ENCODE peak calls at places on chromosome 1, in four cellular contexts. One of them, this sample, is unnamed.

GRCh38 chr1:24127134-24127800 is 15.3 kb upstream of the MYOM3 start:
- DNase-seq in K562: no peak
- DNase-seq in H1: no peak
- DNase-seq in SK-N-SH: no peak
- DNase-seq in this sample: no peak

GRCh38 chr1:9476790-9477463 is 62.3 kb upstream of the SLC25A33 start:
- DNase-seq in K562: no peak
- DNase-seq in H1: no peak
- DNase-seq in SK-N-SH: peak
- DNase-seq in this sample: no peak

GRCh38 chr1:23854568-23854967 is 13.5 kb downstream of the FUCA1 start:
- DNase-seq in K562: peak
- DNase-seq in H1: no peak
- DNase-seq in SK-N-SH: peak
- DNase-seq in this sample: no peak

GRCh38 chr1:168084396-168085231 is 52.1 kb downstream of the GPR161 start:
- DNase-seq in K562: peak
- DNase-seq in H1: peak
- DNase-seq in SK-N-SH: peak
- DNase-seq in this sample: peak

GRCh38 chr1:29540801-29541357 is 304.6 kb downstream of the PTPRU start:
- DNase-seq in K562: peak
- DNase-seq in H1: no peak
- DNase-seq in SK-N-SH: no peak
- DNase-seq in this sample: no peak

GRCh38 chr1:146032613-146033219 is 11.2 kb upstream of the HJV start:
- DNase-seq in K562: peak
- DNase-seq in H1: no peak
- DNase-seq in SK-N-SH: peak
- DNase-seq in this sample: no peak

GRCh38 chr1:191343816-191344215 is 814.4 kb upstream of the RGS18 start:
- DNase-seq in K562: no peak
- DNase-seq in H1: no peak
- DNase-seq in SK-N-SH: no peak
- DNase-seq in this sample: no peak

GRCh38 chr1:199172286-199173124 is 533.7 kb downstream of the PTPRC start:
- DNase-seq in K562: no peak
- DNase-seq in H1: no peak
- DNase-seq in SK-N-SH: no peak
- DNase-seq in this sample: no peak

GRCh38 chr1:111223126-111223443 is 4.4 kb upstream of the CHI3L2 start:
- DNase-seq in K562: no peak
- DNase-seq in H1: no peak
- DNase-seq in SK-N-SH: no peak
- DNase-seq in this sample: no peak

GRCh38 chr1:72724951-72725863 is 442.9 kb upstream of the NEGR1 start:
- DNase-seq in K562: no peak
- DNase-seq in H1: peak
- DNase-seq in SK-N-SH: peak
- DNase-seq in this sample: peak

GRCh38 chr1:218971166-218971565 is 202.5 kb upstream of the LYPLAL1 start:
- DNase-seq in K562: no peak
- DNase-seq in H1: no peak
- DNase-seq in SK-N-SH: no peak
- DNase-seq in this sample: no peak

GRCh38 chr1:232922475-232922874 is 27.9 kb upstream of the NTPCR start:
- DNase-seq in K562: no peak
- DNase-seq in H1: no peak
- DNase-seq in SK-N-SH: no peak
- DNase-seq in this sample: no peak

GRCh38 chr1:237043846-237044636 is 2.1 kb downstream of the RYR2 start:
- DNase-seq in K562: no peak
- DNase-seq in H1: no peak
- DNase-seq in SK-N-SH: peak
- DNase-seq in this sample: no peak
- TF ChIP-seq TEAD4 in K562: no peak
- TF ChIP-seq TEAD4 in H1: no peak
- TF ChIP-seq TEAD4 in SK-N-SH: no peak
- TF ChIP-seq TEAD4 in this sample: no peak

DNA sequence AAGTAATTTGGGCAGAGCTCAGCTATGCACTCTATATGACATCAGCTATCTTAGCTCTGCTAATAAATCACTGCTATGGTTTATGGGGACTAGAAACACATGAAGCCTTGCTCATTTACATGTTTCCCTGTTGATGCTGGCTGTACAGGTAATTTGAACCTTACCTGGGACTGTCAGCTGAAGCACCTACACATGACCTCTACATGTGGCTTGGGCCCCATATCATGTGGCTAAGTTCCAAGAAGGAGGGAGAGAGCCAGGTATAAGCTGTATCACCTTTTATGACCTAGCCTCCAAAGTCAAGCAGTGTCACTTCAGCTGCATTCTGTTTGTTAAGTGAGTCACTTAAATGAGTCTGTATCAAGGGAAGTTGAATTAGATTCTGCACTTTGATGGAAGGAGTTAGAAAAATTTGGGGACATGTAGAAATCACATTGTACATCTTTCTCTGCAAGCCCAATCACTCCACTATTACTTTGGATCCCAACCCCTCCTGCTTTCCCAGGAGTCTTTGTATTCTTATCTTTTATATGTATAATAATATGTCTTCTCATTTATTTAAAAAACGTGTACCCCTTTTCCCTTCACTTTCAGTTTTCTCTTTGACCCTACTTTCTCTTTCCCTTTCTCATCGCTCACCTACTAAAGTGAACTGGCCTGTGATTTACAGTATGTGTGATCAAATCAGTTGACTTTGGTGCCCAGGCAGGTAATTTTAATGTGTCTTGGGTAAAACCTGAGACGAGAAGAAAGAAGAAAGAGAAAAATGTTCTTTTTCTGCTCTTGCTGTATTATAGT is 53.4 kb upstream of the PRKACB start:
- DNase-seq in K562: no peak
- DNase-seq in H1: no peak
- DNase-seq in SK-N-SH: no peak
- DNase-seq in this sample: no peak
- TF ChIP-seq TEAD4 in K562: no peak
- TF ChIP-seq TEAD4 in H1: no peak
- TF ChIP-seq TEAD4 in SK-N-SH: no peak
- TF ChIP-seq TEAD4 in this sample: no peak

DNA sequence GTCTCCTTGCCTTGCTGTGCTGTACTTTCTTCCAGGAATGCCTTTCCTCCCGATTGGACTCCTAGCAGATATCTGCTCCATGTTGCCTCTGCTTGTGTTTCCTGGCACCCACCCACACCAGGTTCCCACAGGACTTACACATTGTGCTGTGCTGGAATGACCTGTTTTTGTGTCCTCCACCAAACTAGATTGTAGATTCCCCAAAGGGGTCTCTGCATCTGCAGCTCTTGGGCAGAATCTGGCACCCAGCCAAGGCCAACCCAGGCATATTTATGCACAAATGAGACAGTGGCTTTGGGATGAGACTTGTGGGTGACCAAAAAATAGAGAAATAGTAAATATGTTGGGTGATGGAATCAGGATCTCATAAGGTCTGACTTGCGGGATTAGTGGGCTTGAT is 278.2 kb downstream of the RRAGC start:
- DNase-seq in K562: no peak
- DNase-seq in H1: no peak
- DNase-seq in SK-N-SH: no peak
- DNase-seq in this sample: no peak
- TF ChIP-seq TEAD4 in K562: no peak
- TF ChIP-seq TEAD4 in H1: no peak
- TF ChIP-seq TEAD4 in SK-N-SH: no peak
- TF ChIP-seq TEAD4 in this sample: no peak

GRCh38 chr1:43349594-43350306 is 9.0 kb upstream of the CDC20 start:
- DNase-seq in K562: no peak
- DNase-seq in H1: no peak
- DNase-seq in SK-N-SH: no peak
- DNase-seq in this sample: no peak

GRCh38 chr1:43348343-43348808 is 10.4 kb upstream of the CDC20 start:
- DNase-seq in K562: no peak
- DNase-seq in H1: no peak
- DNase-seq in SK-N-SH: no peak
- DNase-seq in this sample: no peak

GRCh38 chr1:43346636-43347035 is 9.0 kb downstream of the MPL start:
- DNase-seq in K562: no peak
- DNase-seq in H1: no peak
- DNase-seq in SK-N-SH: no peak
- DNase-seq in this sample: no peak

GRCh38 chr1:43350976-43351375 is 7.8 kb upstream of the CDC20 start:
- DNase-seq in K562: no peak
- DNase-seq in H1: no peak
- DNase-seq in SK-N-SH: no peak
- DNase-seq in this sample: no peak

GRCh38 chr1:43348809-43349593 is 9.8 kb upstream of the CDC20 start:
- DNase-seq in K562: peak
- DNase-seq in H1: peak
- DNase-seq in SK-N-SH: peak
- DNase-seq in this sample: peak
- TF ChIP-seq TEAD4 in K562: no peak
- TF ChIP-seq TEAD4 in H1: no peak
- TF ChIP-seq TEAD4 in SK-N-SH: no peak
- TF ChIP-seq TEAD4 in this sample: no peak

GRCh38 chr1:242670019-242670418 is 145.5 kb upstream of the PLD5 start:
- DNase-seq in K562: no peak
- DNase-seq in H1: no peak
- DNase-seq in SK-N-SH: peak
- DNase-seq in this sample: no peak

GRCh38 chr1:242673652-242674051 is 149.2 kb upstream of the PLD5 start:
- DNase-seq in K562: no peak
- DNase-seq in H1: no peak
- DNase-seq in SK-N-SH: no peak
- DNase-seq in this sample: no peak
- TF ChIP-seq TEAD4 in K562: no peak
- TF ChIP-seq TEAD4 in H1: no peak
- TF ChIP-seq TEAD4 in SK-N-SH: no peak
- TF ChIP-seq TEAD4 in this sample: no peak

GRCh38 chr1:47563206-47563605 is 125.4 kb downstream of the FOXD2 start:
- DNase-seq in K562: no peak
- DNase-seq in H1: no peak
- DNase-seq in SK-N-SH: no peak
- DNase-seq in this sample: no peak
- TF ChIP-seq TEAD4 in K562: no peak
- TF ChIP-seq TEAD4 in H1: no peak
- TF ChIP-seq TEAD4 in SK-N-SH: no peak
- TF ChIP-seq TEAD4 in this sample: no peak